ENCODE peak calls at places on chromosome 16, in six cellular contexts. Z is lower leg skin, L is GM06990, K is NB4, D is astrocyte of the spinal cord, Y is OCI-LY7. I is an unnamed sample.

GRCh38 chr16:21071741-21072140 is 78.9 kb downstream of the DNAH3 start:
- DNase-seq in Z (no peak), L (no peak), K (no peak), D (no peak), Y (no peak), I (no peak)

GRCh38 chr16:69618307-69618706 is 52.5 kb downstream of the NFAT5 start:
- DNase-seq in Z (no peak), L (no peak), K (no peak), D (peak), Y (no peak), I (peak)

GRCh38 chr16:84985079-84986065 is 26.0 kb downstream of the ZDHHC7 start:
- DNase-seq in Z (no peak), L (no peak), K (no peak), D (peak), Y (no peak), I (peak)

GRCh38 chr16:17606460-17606859 is 135.7 kb upstream of the XYLT1 start:
- DNase-seq in Z (no peak), L (no peak), K (no peak), D (no peak), Y (no peak), I (no peak)

GRCh38 chr16:70713342-70713741 is 27.5 kb upstream of the MTSS2 start:
- DNase-seq in Z (no peak), L (no peak), K (peak), D (no peak), Y (no peak), I (no peak)

GRCh38 chr16:46830417-46830901 is 521 bp downstream of the C16orf87 start:
- DNase-seq in Z (no peak), L (no peak), K (peak), D (peak), Y (peak), I (peak)

GRCh38 chr16:75262800-75263127 is 11.3 kb upstream of the BCAR1 start:
- DNase-seq in Z (no peak), L (no peak), K (no peak), D (no peak), Y (no peak), I (no peak)

GRCh38 chr16:27334874-27335273 is 21.1 kb downstream of the IL4R start:
- DNase-seq in Z (no peak), L (no peak), K (no peak), D (peak), Y (no peak), I (no peak)

GRCh38 chr16:69796285-69797118 is 34.4 kb downstream of the WWP2 start:
- DNase-seq in Z (peak), L (peak), K (peak), D (peak), Y (peak), I (peak)

GRCh38 chr16:21064203-21064602 is 86.4 kb downstream of the DNAH3 start:
- DNase-seq in Z (no peak), L (no peak), K (no peak), D (no peak), Y (no peak), I (no peak)

GRCh38 chr16:75254359-75254837 is 3.0 kb upstream of the BCAR1 start:
- DNase-seq in Z (no peak), L (no peak), K (no peak), D (no peak), Y (no peak), I (peak)

GRCh38 chr16:24537474-24538337 is 1.7 kb upstream of the RBBP6 start:
- DNase-seq in Z (no peak), L (no peak), K (peak), D (no peak), Y (peak), I (no peak)

GRCh38 chr16:24539850-24540484 is 601 bp downstream of the RBBP6 start:
- DNase-seq in Z (no peak), L (no peak), K (no peak), D (no peak), Y (no peak), I (peak)

GRCh38 chr16:24538756-24539294 is 541 bp upstream of the RBBP6 start:
- DNase-seq in Z (no peak), L (no peak), K (no peak), D (no peak), Y (no peak), I (no peak)

GRCh38 chr16:24540575-24541240 is 1.3 kb downstream of the RBBP6 start:
- DNase-seq in Z (no peak), L (peak), K (peak), D (peak), Y (peak), I (peak)

DNA sequence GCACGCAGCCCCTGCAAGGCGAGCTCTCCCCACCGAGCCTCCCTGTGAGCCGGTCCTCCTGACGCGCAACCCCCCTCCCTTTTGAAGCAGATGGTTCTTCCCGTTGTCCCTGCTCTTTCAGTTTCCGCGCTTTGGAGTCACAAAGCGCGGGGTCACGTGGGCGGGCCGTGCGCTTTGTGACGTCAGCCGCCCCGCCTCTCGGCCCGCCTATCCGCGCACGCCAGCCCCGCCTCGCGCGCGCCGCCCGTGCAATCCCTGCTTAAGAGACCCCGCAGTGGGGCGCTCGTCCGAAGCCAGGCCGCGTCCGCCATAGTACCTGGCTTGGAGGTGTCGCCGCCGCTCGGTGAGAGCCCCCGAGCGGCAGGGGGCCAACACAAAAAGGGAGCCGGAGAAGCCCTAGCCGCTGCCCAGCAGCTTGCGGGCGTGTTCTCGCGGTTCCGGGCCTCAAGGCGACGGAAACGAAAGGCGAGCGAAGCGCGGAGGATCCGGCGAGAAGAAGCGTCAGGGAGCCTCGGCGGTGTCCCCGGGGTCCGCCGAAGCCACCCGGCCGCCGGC is at the start of gene RBBP6:
- DNase-seq in Z (peak), L (peak), K (peak), D (peak), Y (peak), I (peak)
- TF ChIP-seq CTCF in Z (peak), L (peak), K (no peak), D (peak), Y (peak), I (peak)

GRCh38 chr16:86199871-86200700 is 301.1 kb downstream of the IRF8 start:
- DNase-seq in Z (no peak), L (no peak), K (no peak), D (no peak), Y (no peak), I (no peak)

GRCh38 chr16:86196687-86197391 is 297.9 kb downstream of the IRF8 start:
- DNase-seq in Z (no peak), L (no peak), K (no peak), D (no peak), Y (no peak), I (no peak)

GRCh38 chr16:86200722-86201121 is 301.8 kb downstream of the IRF8 start:
- DNase-seq in Z (no peak), L (no peak), K (no peak), D (no peak), Y (no peak), I (no peak)

GRCh38 chr16:86198201-86199118 is 299.5 kb downstream of the IRF8 start:
- DNase-seq in Z (no peak), L (no peak), K (no peak), D (no peak), Y (no peak), I (no peak)

DNA sequence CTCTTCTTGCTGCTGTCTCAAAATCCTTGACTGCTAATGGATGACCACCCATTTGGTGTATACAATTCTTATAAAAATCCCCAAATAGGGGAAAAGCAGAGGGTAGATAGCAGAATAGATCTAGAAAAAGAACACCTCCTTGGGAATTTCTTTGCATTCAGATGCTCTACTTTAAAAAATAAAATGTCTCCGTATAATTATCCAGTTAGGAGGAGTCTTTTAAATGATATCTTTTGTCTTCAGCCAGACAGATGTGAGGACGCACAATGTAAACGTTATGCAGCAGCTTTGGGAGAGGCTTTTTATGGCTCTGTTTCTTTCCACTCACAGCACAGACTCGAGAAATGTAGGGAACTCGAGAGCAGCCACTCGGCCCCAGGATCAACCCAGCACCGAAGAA is 300.2 kb downstream of the IRF8 start:
- DNase-seq in Z (no peak), L (no peak), K (no peak), D (no peak), Y (no peak), I (no peak)
- H3K4me3 ChIP-seq in Z (no peak), L (no peak), K (no peak), D (no peak), Y (no peak), I (no peak)

GRCh38 chr16:13507530-13507929 is 412.4 kb upstream of the ERCC4 start:
- DNase-seq in Z (no peak), L (no peak), K (peak), D (no peak), Y (no peak), I (no peak)

GRCh38 chr16:13510425-13511151 is 409.4 kb upstream of the ERCC4 start:
- DNase-seq in Z (no peak), L (no peak), K (peak), D (no peak), Y (peak), I (no peak)
- TF ChIP-seq CTCF in Z (no peak), L (peak), K (peak), D (no peak), Y (peak), I (no peak)

DNA sequence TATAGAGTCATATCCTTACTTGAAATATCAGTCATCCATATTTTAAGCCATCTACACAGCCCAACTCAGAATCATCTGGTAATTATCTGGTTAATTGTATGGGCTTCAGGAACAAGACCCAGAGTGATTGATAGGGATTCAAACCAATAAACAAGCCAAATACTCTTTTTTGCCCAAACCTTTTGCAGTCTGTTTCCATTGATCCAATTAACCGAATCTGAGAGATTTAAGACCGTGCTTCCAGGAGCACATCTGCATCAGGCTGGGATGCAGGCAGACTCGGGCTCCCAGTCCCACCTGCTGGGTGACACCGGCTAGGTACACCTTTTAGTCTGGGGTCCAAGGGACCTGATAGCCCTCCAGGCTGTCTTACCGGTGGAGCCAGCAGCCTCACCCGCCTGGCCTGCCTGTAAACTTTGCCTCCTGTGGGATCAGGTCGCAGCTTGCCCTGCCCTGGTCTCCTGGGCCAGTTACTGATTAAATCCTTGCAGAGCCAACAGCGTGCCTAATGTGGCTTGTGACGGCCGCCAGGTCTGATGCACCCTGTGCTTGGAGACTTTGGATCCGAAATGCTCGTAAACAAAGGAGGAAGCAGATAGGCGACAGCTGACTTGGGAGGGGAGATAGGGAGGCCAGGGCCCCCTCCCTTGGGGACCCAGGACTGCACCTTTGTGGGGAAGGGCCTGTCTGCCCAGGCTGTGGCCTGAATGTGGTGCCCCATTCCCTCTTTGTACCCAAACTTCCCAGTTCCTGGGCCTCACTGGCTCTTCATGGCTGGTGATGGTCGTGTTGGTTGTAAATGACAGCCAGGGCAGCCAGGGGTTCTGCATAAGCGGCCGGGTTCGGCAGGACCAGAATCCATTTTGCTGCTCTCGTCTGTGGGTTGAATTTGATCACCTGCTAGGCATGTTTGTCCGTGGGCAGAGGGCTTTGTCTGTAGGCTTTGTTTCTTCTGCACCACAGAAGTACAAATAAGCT is 3.8 kb downstream of the CMIP start:
- DNase-seq in Z (no peak), L (no peak), K (peak), D (no peak), Y (no peak), I (peak)
- H3K4me3 ChIP-seq in Z (no peak), L (no peak), K (peak), D (no peak), Y (no peak), I (no peak)

I was measured in cardiac muscle cell.